ENCODE peak calls at places on chromosomes 6 and 20, in four cellular contexts. U is K562, H is HepG2, R is HCT116. J is an unnamed sample.

GRCh38 chr6:163667372-163668060 is 253.0 kb downstream of the QKI start:
- DNase-seq in U (no peak), H (no peak), R (no peak), J (no peak)

GRCh38 chr6:16240618-16241320 is 2.4 kb downstream of the GMPR start:
- DNase-seq in U (no peak), H (no peak), R (no peak), J (no peak)

GRCh38 chr20:36493801-36494114 is 47.6 kb upstream of the MYL9 start:
- DNase-seq in U (no peak), H (no peak), R (no peak), J (no peak)

GRCh38 chr6:110509617-110510231 is 33.3 kb upstream of the SLC22A16 start:
- DNase-seq in U (no peak), H (peak; percentile 46), R (peak; percentile 68), J (peak; percentile 76)

GRCh38 chr6:38508894-38509293 is 130.8 kb downstream of the BTBD9 start:
- DNase-seq in U (no peak), H (peak; percentile 20), R (no peak), J (no peak)

GRCh38 chr20:55216525-55217242 is 741.3 kb downstream of the DOK5 start:
- DNase-seq in U (no peak), H (no peak), R (no peak), J (no peak)

GRCh38 chr6:13988049-13988738 is 63.4 kb downstream of the RNF182 start:
- DNase-seq in U (no peak), H (no peak), R (no peak), J (no peak)

GRCh38 chr6:139996253-139996834 is 621.9 kb upstream of the CITED2 start:
- DNase-seq in U (no peak), H (peak; percentile 48), R (no peak), J (no peak)

GRCh38 chr6:40325791-40326190 is 261.4 kb downstream of the LRFN2 start:
- DNase-seq in U (peak; percentile 54), H (no peak), R (no peak), J (no peak)

GRCh38 chr20:63091901-63092659 is 85.3 kb upstream of the BHLHE23 start:
- DNase-seq in U (no peak), H (no peak), R (no peak), J (no peak)

GRCh38 chr20:17471606-17472187 is 59.5 kb downstream of the BFSP1 start:
- DNase-seq in U (no peak), H (no peak), R (no peak), J (no peak)

GRCh38 chr6:20186981-20187380 is 25.3 kb downstream of the MBOAT1 start:
- DNase-seq in U (no peak), H (no peak), R (no peak), J (no peak)

GRCh38 chr6:77463308-77463880 is at the start of gene HTR1B:
- DNase-seq in U (no peak), H (no peak), R (no peak), J (no peak)

GRCh38 chr6:124294572-124294971 is 490.9 kb downstream of the NKAIN2 start:
- DNase-seq in U (no peak), H (no peak), R (no peak), J (no peak)

GRCh38 chr6:117204903-117205302 is 60.5 kb upstream of the VGLL2 start:
- DNase-seq in U (no peak), H (no peak), R (no peak), J (no peak)

GRCh38 chr20:53387983-53388675 is 205.5 kb downstream of the ZNF217 start:
- DNase-seq in U (no peak), H (no peak), R (no peak), J (no peak)
- TF ChIP-seq TCF7L2 in U (no peak), H (no peak), R (no peak), J (no peak)

GRCh38 chr6:54050750-54051149 is 60.5 kb upstream of the MLIP start:
- DNase-seq in U (no peak), H (no peak), R (no peak), J (no peak)
- H3K4me3 ChIP-seq in U (no peak overlapping the region), H (no peak overlapping the region), R (no peak overlapping the region), J (no peak overlapping the region)

GRCh38 chr6:137883400-137883888 is 16.4 kb downstream of the TNFAIP3 start:
- DNase-seq in U (no peak), H (no peak), R (no peak), J (no peak)
- TF ChIP-seq TCF7L2 in U (no peak), H (no peak), R (no peak), J (no peak)

GRCh38 chr6:89817481-89817880 is 2.1 kb downstream of the MDN1 start:
- DNase-seq in U (no peak), H (no peak), R (no peak), J (no peak)
- H3K4me3 ChIP-seq in U (peak overlapping the region; percentile 94), H (peak overlapping the region; percentile 91), R (no peak overlapping the region), J (no peak overlapping the region)

GRCh38 chr6:31727034-31727716 is 1.9 kb downstream of the DDAH2 start:
- DNase-seq in U (no peak), H (no peak), R (no peak), J (no peak)
- TF ChIP-seq TCF7L2 in U (no peak), H (no peak), R (no peak), J (no peak)

GRCh38 chr6:10416863-10417641 is 2.2 kb upstream of the TFAP2A start:
- DNase-seq in U (no peak), H (no peak), R (no peak), J (no peak)
- H3K4me3 ChIP-seq in U (no peak overlapping the region), H (no peak overlapping the region), R (no peak overlapping the region), J (no peak overlapping the region)

GRCh38 chr6:144395014-144395413 is 109.9 kb downstream of the UTRN start:
- DNase-seq in U (no peak), H (no peak), R (no peak), J (no peak)
- TF ChIP-seq TCF7L2 in U (no peak), H (no peak), R (no peak), J (no peak)

GRCh38 chr6:27238010-27238983 is 9.2 kb upstream of the PRSS16 start:
- DNase-seq in U (no peak), H (no peak), R (no peak), J (no peak)
- H3K4me3 ChIP-seq in U (no peak overlapping the region), H (no peak overlapping the region), R (no peak overlapping the region), J (peak overlapping the region; percentile 75)

DNA sequence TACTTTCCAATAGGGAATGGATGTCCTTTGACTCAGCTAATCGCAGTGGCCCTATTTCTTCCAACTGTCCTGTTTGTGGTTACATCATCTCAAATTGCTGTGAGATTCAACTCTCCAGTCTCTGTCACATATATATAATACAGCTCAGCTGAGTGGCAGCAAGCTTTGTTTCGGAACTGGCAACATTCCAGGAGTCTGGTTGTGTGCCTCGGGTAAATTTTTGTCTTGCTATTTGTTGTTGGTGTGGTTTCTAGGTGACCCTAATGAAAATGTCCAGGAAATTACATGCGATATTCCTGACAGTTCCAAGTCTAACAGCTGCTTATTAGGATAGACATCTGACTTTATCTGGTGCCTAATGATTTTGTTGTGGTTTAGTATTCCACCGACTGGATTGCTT is 581.7 kb downstream of the CD109 start:
- DNase-seq in U (no peak), H (no peak), R (no peak), J (no peak)
- TF ChIP-seq TCF7L2 in U (no peak), H (no peak), R (no peak), J (no peak)

J was measured in Panc1.